ENCODE peak calls at places on chromosomes 6 and 20, in eight cellular contexts. One of them, this sample, is unnamed. For H3K4me1, the result is how much of the 10 kb centered on the place peaks cover.

GRCh38 chr6:141110486-141110885 is 1022.2 kb upstream of the GJE1 start:
- DNase-seq in body of pancreas: no peak
- DNase-seq in A673: no peak
- DNase-seq in cardiac muscle cell: no peak
- DNase-seq in CD8-positive, alpha-beta T cell: no peak
- DNase-seq in psoas muscle: no peak
- DNase-seq in mucosa of descending colon: no peak
- DNase-seq in OCI-LY7: no peak
- DNase-seq in this sample: no peak

GRCh38 chr6:109455161-109455501 is 441 bp downstream of the MICAL1 start:
- DNase-seq in mucosa of descending colon: peak
- DNase-seq in OCI-LY7: peak
- DNase-seq in CD8-positive, alpha-beta T cell: peak
- DNase-seq in psoas muscle: no peak
- DNase-seq in cardiac muscle cell: no peak
- DNase-seq in body of pancreas: no peak
- DNase-seq in A673: no peak
- DNase-seq in this sample: peak

GRCh38 chr6:26155066-26155925 is 68.1 kb downstream of the HFE start:
- DNase-seq in body of pancreas: peak
- DNase-seq in mucosa of descending colon: peak
- DNase-seq in CD8-positive, alpha-beta T cell: no peak
- DNase-seq in cardiac muscle cell: peak
- DNase-seq in OCI-LY7: peak
- DNase-seq in A673: peak
- DNase-seq in psoas muscle: peak
- DNase-seq in this sample: no peak

GRCh38 chr20:62258499-62259293 is 20.4 kb downstream of the OSBPL2 start:
- DNase-seq in body of pancreas: no peak
- DNase-seq in cardiac muscle cell: no peak
- DNase-seq in CD8-positive, alpha-beta T cell: no peak
- DNase-seq in mucosa of descending colon: no peak
- DNase-seq in psoas muscle: peak
- DNase-seq in A673: no peak
- DNase-seq in OCI-LY7: no peak
- DNase-seq in this sample: no peak

GRCh38 chr6:156948807-156949206 is 171.6 kb downstream of the ARID1B start:
- DNase-seq in OCI-LY7: peak
- DNase-seq in CD8-positive, alpha-beta T cell: no peak
- DNase-seq in body of pancreas: no peak
- DNase-seq in psoas muscle: no peak
- DNase-seq in A673: no peak
- DNase-seq in mucosa of descending colon: no peak
- DNase-seq in cardiac muscle cell: no peak
- DNase-seq in this sample: no peak

GRCh38 chr20:20894753-20895152 is 182.3 kb upstream of the RALGAPA2 start:
- DNase-seq in A673: peak
- DNase-seq in psoas muscle: peak
- DNase-seq in body of pancreas: no peak
- DNase-seq in mucosa of descending colon: no peak
- DNase-seq in CD8-positive, alpha-beta T cell: no peak
- DNase-seq in OCI-LY7: no peak
- DNase-seq in cardiac muscle cell: no peak
- DNase-seq in this sample: no peak

GRCh38 chr6:25889877-25890853 is 16.1 kb upstream of the SLC17A3 start:
- DNase-seq in cardiac muscle cell: peak
- DNase-seq in A673: peak
- DNase-seq in body of pancreas: peak
- DNase-seq in CD8-positive, alpha-beta T cell: no peak
- DNase-seq in OCI-LY7: peak
- DNase-seq in psoas muscle: no peak
- DNase-seq in mucosa of descending colon: peak
- DNase-seq in this sample: no peak

GRCh38 chr6:2839195-2839981 is 2.3 kb downstream of the SERPINB1 start:
- DNase-seq in mucosa of descending colon: peak
- DNase-seq in psoas muscle: no peak
- DNase-seq in cardiac muscle cell: no peak
- DNase-seq in OCI-LY7: no peak
- DNase-seq in A673: peak
- DNase-seq in CD8-positive, alpha-beta T cell: no peak
- DNase-seq in body of pancreas: peak
- DNase-seq in this sample: no peak

GRCh38 chr6:38110407-38111025 is 291.0 kb downstream of the ZFAND3 start:
- DNase-seq in cardiac muscle cell: peak
- DNase-seq in psoas muscle: peak
- DNase-seq in OCI-LY7: no peak
- DNase-seq in CD8-positive, alpha-beta T cell: no peak
- DNase-seq in A673: peak
- DNase-seq in body of pancreas: no peak
- DNase-seq in mucosa of descending colon: no peak
- DNase-seq in this sample: no peak

GRCh38 chr20:46084805-46085792 is 4.7 kb downstream of the NCOA5 start:
- DNase-seq in cardiac muscle cell: no peak
- DNase-seq in OCI-LY7: no peak
- DNase-seq in CD8-positive, alpha-beta T cell: no peak
- DNase-seq in psoas muscle: no peak
- DNase-seq in A673: peak
- DNase-seq in body of pancreas: no peak
- DNase-seq in mucosa of descending colon: peak
- DNase-seq in this sample: no peak

GRCh38 chr6:28443112-28443773 is at the start of gene ZSCAN23:
- DNase-seq in psoas muscle: peak
- DNase-seq in OCI-LY7: no peak
- DNase-seq in CD8-positive, alpha-beta T cell: peak
- DNase-seq in mucosa of descending colon: peak
- DNase-seq in A673: peak
- DNase-seq in cardiac muscle cell: peak
- DNase-seq in body of pancreas: peak
- DNase-seq in this sample: peak

GRCh38 chr6:4351857-4352669 is 216.7 kb upstream of the ECI2 start:
- DNase-seq in OCI-LY7: no peak
- DNase-seq in mucosa of descending colon: no peak
- DNase-seq in A673: peak
- DNase-seq in psoas muscle: peak
- DNase-seq in CD8-positive, alpha-beta T cell: no peak
- DNase-seq in body of pancreas: peak
- DNase-seq in cardiac muscle cell: no peak
- DNase-seq in this sample: no peak

DNA sequence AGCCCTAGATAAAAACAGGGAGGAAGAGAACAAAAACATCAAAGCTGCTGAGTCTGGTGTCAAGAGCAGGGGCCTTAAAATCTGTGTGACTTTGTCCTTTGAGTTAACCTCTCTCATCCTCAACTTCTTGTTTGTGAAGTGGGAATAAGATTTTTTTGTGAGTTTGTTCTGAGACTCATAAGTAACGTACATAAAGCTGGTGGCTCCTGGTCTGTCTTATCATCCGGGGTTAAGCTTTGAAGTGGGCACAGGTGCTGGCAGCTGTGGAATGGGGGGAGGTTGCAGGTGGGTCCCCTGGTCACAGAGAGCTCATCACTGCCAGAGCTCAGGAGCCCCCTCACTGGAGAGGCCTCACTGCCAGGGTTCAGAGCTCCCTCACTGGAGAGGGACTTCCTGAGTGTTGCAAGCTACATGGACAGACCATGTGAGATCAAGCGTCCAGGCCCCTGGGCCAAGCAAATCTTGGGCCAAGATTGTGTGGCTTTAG is 174.1 kb downstream of the NRN1 start:
- DNase-seq in A673: no peak
- DNase-seq in OCI-LY7: peak
- DNase-seq in CD8-positive, alpha-beta T cell: no peak
- DNase-seq in cardiac muscle cell: no peak
- DNase-seq in mucosa of descending colon: no peak
- DNase-seq in body of pancreas: no peak
- DNase-seq in psoas muscle: no peak
- DNase-seq in this sample: no peak
- H3K4me1 ChIP-seq in A673: under half
- H3K4me1 ChIP-seq in OCI-LY7: under half
- H3K4me1 ChIP-seq in CD8-positive, alpha-beta T cell: under half
- H3K4me1 ChIP-seq in cardiac muscle cell: under half
- H3K4me1 ChIP-seq in mucosa of descending colon: under half
- H3K4me1 ChIP-seq in body of pancreas: under half
- H3K4me1 ChIP-seq in psoas muscle: under half
- H3K4me1 ChIP-seq in this sample: under half

GRCh38 chr20:50142812-50143211 is 10.7 kb downstream of the PEDS1 start:
- DNase-seq in OCI-LY7: no peak
- DNase-seq in mucosa of descending colon: no peak
- DNase-seq in psoas muscle: no peak
- DNase-seq in cardiac muscle cell: no peak
- DNase-seq in body of pancreas: no peak
- DNase-seq in A673: no peak
- DNase-seq in CD8-positive, alpha-beta T cell: no peak
- DNase-seq in this sample: no peak

GRCh38 chr20:50144362-50144761 is 9.2 kb downstream of the PEDS1 start:
- DNase-seq in A673: no peak
- DNase-seq in cardiac muscle cell: no peak
- DNase-seq in OCI-LY7: no peak
- DNase-seq in mucosa of descending colon: no peak
- DNase-seq in psoas muscle: peak
- DNase-seq in CD8-positive, alpha-beta T cell: no peak
- DNase-seq in body of pancreas: no peak
- DNase-seq in this sample: no peak

GRCh38 chr20:50149481-50150254 is 3.9 kb downstream of the PEDS1 start:
- DNase-seq in cardiac muscle cell: no peak
- DNase-seq in OCI-LY7: no peak
- DNase-seq in CD8-positive, alpha-beta T cell: no peak
- DNase-seq in mucosa of descending colon: peak
- DNase-seq in A673: no peak
- DNase-seq in psoas muscle: peak
- DNase-seq in body of pancreas: peak
- DNase-seq in this sample: no peak

GRCh38 chr20:50146732-50147662 is 6.5 kb downstream of the PEDS1 start:
- DNase-seq in OCI-LY7: peak
- DNase-seq in psoas muscle: peak
- DNase-seq in A673: peak
- DNase-seq in CD8-positive, alpha-beta T cell: peak
- DNase-seq in cardiac muscle cell: no peak
- DNase-seq in body of pancreas: no peak
- DNase-seq in mucosa of descending colon: peak
- DNase-seq in this sample: peak

GRCh38 chr20:50146214-50146613 is 7.3 kb downstream of the PEDS1 start:
- DNase-seq in psoas muscle: no peak
- DNase-seq in body of pancreas: no peak
- DNase-seq in mucosa of descending colon: no peak
- DNase-seq in CD8-positive, alpha-beta T cell: no peak
- DNase-seq in A673: no peak
- DNase-seq in OCI-LY7: no peak
- DNase-seq in cardiac muscle cell: no peak
- DNase-seq in this sample: no peak
- H3K4me1 ChIP-seq in psoas muscle: half or more
- H3K4me1 ChIP-seq in body of pancreas: under half
- H3K4me1 ChIP-seq in mucosa of descending colon: under half
- H3K4me1 ChIP-seq in CD8-positive, alpha-beta T cell: under half
- H3K4me1 ChIP-seq in A673: under half
- H3K4me1 ChIP-seq in OCI-LY7: under half
- H3K4me1 ChIP-seq in cardiac muscle cell: under half
- H3K4me1 ChIP-seq in this sample: under half

GRCh38 chr6:15264902-15265761 is 19.3 kb downstream of the JARID2 start:
- DNase-seq in psoas muscle: peak
- DNase-seq in OCI-LY7: peak
- DNase-seq in body of pancreas: no peak
- DNase-seq in A673: peak
- DNase-seq in CD8-positive, alpha-beta T cell: no peak
- DNase-seq in cardiac muscle cell: no peak
- DNase-seq in mucosa of descending colon: no peak
- DNase-seq in this sample: no peak

GRCh38 chr6:15263780-15264374 is 18.0 kb downstream of the JARID2 start:
- DNase-seq in CD8-positive, alpha-beta T cell: no peak
- DNase-seq in mucosa of descending colon: no peak
- DNase-seq in body of pancreas: no peak
- DNase-seq in OCI-LY7: no peak
- DNase-seq in psoas muscle: no peak
- DNase-seq in cardiac muscle cell: no peak
- DNase-seq in A673: no peak
- DNase-seq in this sample: no peak

GRCh38 chr6:15266423-15266996 is 20.6 kb downstream of the JARID2 start:
- DNase-seq in cardiac muscle cell: no peak
- DNase-seq in CD8-positive, alpha-beta T cell: no peak
- DNase-seq in OCI-LY7: peak
- DNase-seq in psoas muscle: peak
- DNase-seq in mucosa of descending colon: peak
- DNase-seq in A673: peak
- DNase-seq in body of pancreas: no peak
- DNase-seq in this sample: no peak

GRCh38 chr6:15265787-15266186 is 19.9 kb downstream of the JARID2 start:
- DNase-seq in body of pancreas: no peak
- DNase-seq in cardiac muscle cell: no peak
- DNase-seq in CD8-positive, alpha-beta T cell: no peak
- DNase-seq in psoas muscle: no peak
- DNase-seq in mucosa of descending colon: no peak
- DNase-seq in A673: peak
- DNase-seq in OCI-LY7: no peak
- DNase-seq in this sample: no peak

DNA sequence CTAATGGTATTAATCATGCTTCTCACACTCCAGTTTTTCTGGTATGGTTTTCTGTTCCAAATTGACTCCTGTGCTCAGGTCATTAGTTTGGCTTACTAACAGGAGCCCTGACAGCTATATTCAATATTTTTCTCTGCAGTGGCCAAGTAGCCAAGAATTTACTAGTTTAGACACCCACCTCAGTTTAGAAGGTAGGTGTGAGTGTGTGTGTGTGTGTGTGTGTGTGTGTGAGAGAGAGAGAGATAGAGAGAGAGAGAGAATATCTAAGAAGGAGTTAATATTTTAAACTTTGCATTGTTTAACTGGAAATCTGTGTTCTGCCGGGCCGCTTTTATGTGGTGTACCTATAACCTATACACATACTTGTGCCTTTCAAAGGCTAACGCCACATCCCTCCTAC is 18.5 kb downstream of the JARID2 start:
- DNase-seq in CD8-positive, alpha-beta T cell: no peak
- DNase-seq in mucosa of descending colon: no peak
- DNase-seq in psoas muscle: no peak
- DNase-seq in body of pancreas: no peak
- DNase-seq in OCI-LY7: no peak
- DNase-seq in A673: no peak
- DNase-seq in cardiac muscle cell: no peak
- DNase-seq in this sample: no peak
- H3K4me1 ChIP-seq in CD8-positive, alpha-beta T cell: half or more
- H3K4me1 ChIP-seq in mucosa of descending colon: under half
- H3K4me1 ChIP-seq in psoas muscle: half or more
- H3K4me1 ChIP-seq in body of pancreas: half or more
- H3K4me1 ChIP-seq in OCI-LY7: half or more
- H3K4me1 ChIP-seq in A673: half or more
- H3K4me1 ChIP-seq in cardiac muscle cell: half or more
- H3K4me1 ChIP-seq in this sample: half or more

DNA sequence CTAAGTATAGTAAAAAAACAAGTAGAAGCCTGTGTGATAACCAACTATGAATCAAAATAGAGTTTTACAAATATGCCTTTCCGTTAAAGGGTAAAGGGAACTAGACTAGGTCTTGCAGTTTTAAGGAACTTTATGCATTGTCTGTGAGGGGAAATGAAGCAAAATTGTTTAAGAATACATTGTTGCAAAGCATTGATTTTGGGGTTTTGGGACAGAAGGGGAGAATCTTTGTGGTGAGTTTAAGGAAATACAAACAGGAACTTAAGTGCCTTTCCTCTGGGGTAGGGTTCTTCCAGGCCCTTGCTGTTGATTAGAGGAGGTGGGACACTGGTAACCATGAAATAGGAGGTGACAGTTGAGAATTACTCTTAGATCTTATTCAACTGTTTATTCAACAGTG is 4.6 kb downstream of the MAPK14 start:
- DNase-seq in A673: no peak
- DNase-seq in CD8-positive, alpha-beta T cell: no peak
- DNase-seq in psoas muscle: no peak
- DNase-seq in OCI-LY7: no peak
- DNase-seq in cardiac muscle cell: no peak
- DNase-seq in mucosa of descending colon: no peak
- DNase-seq in body of pancreas: no peak
- DNase-seq in this sample: no peak
- H3K4me1 ChIP-seq in A673: under half
- H3K4me1 ChIP-seq in CD8-positive, alpha-beta T cell: under half
- H3K4me1 ChIP-seq in psoas muscle: under half
- H3K4me1 ChIP-seq in OCI-LY7: under half
- H3K4me1 ChIP-seq in cardiac muscle cell: under half
- H3K4me1 ChIP-seq in mucosa of descending colon: under half
- H3K4me1 ChIP-seq in body of pancreas: half or more
- H3K4me1 ChIP-seq in this sample: under half